ENCODE peak calls at places on chromosomes 1 and 21, in ten cellular contexts. R is NCI-H1092 treated with DMSO at 0.1 percent for 48 hours; N is NCI-H524 treated with DMSO at 0.1 percent for 48 hours; G is stimulated activated naive CD4-positive, alpha-beta T cell; Y is colonic mucosa; S is GDM1; M is HTR-8/SVneo; J is left ventricle myocardium superior; Z is fibroblast of mammary gland; F is activated naive CD8-positive, alpha-beta T cell treated with anti-CD3 and anti-CD28 coated beads for 36 hours. X is an unnamed sample.

GRCh38 chr1:50066806-50067205 is 41.9 kb upstream of the ELAVL4 start:
- DNase-seq in M (no peak), Y (no peak), R (no peak), F (no peak), J (no peak), S (no peak), Z (no peak), N (peak), G (no peak), X (no peak)

GRCh38 chr1:17875882-17876280 is 120.7 kb downstream of the ACTL8 start:
- DNase-seq in M (no peak), G (no peak), N (no peak), Y (no peak), J (peak), Z (peak), S (no peak), R (no peak), F (no peak), X (no peak)

GRCh38 chr1:207868252-207868768 is 42.6 kb downstream of the CD34 start:
- DNase-seq in J (peak), N (no peak), F (peak), R (no peak), S (no peak), Y (peak), M (no peak), G (peak), Z (peak), X (peak)

GRCh38 chr1:152902676-152903075 is 5.7 kb upstream of the IVL start:
- DNase-seq in N (no peak), M (no peak), S (no peak), G (no peak), J (no peak), R (no peak), F (no peak), Y (no peak), Z (no peak), X (no peak)

GRCh38 chr1:16038620-16038912 is 5.0 kb upstream of the CLCNKB start:
- DNase-seq in S (no peak), M (no peak), Y (no peak), N (no peak), F (no peak), R (no peak), Z (no peak), J (no peak), G (no peak), X (no peak)

GRCh38 chr1:47023268-47024137 is at the start of gene CYP4X1:
- DNase-seq in J (peak), Y (peak), S (no peak), M (no peak), G (no peak), N (no peak), Z (no peak), R (no peak), F (no peak), X (peak)

GRCh38 chr1:21536223-21536622 is 27.0 kb downstream of the ALPL start:
- DNase-seq in R (no peak), S (no peak), Y (no peak), N (no peak), Z (peak), F (no peak), G (no peak), J (no peak), M (no peak), X (no peak)

GRCh38 chr1:77413541-77414335 is 131.9 kb downstream of the AK5 start:
- DNase-seq in M (no peak), J (no peak), F (no peak), G (no peak), Y (no peak), S (peak), N (no peak), R (no peak), Z (no peak), X (no peak)

GRCh38 chr21:38486221-38486620 is 12.1 kb downstream of the ERG start:
- DNase-seq in Y (no peak), J (no peak), S (no peak), Z (no peak), N (no peak), G (no peak), R (no peak), F (no peak), M (no peak), X (no peak)

GRCh38 chr1:163035791-163036249 is 33.3 kb upstream of the RGS4 start:
- DNase-seq in N (no peak), M (peak), S (no peak), R (peak), F (no peak), Y (no peak), G (no peak), Z (peak), J (no peak), X (no peak)

GRCh38 chr1:160858127-160858909 is 4.4 kb downstream of the CD244 start:
- DNase-seq in F (no peak), J (no peak), M (no peak), G (no peak), N (no peak), Z (no peak), Y (peak), S (no peak), R (no peak), X (peak)

GRCh38 chr1:204788470-204788869 is 82.2 kb upstream of the NFASC start:
- DNase-seq in G (no peak), N (no peak), F (no peak), Z (no peak), M (no peak), R (no peak), S (no peak), J (no peak), Y (no peak), X (no peak)

GRCh38 chr1:37479255-37480124 is 5.1 kb downstream of the ZC3H12A start:
- DNase-seq in M (peak), N (no peak), F (peak), Y (peak), R (no peak), J (peak), S (peak), G (peak), Z (peak), X (peak)

GRCh38 chr1:154463512-154463990 is 38.5 kb upstream of the TDRD10 start:
- DNase-seq in Y (peak), N (no peak), R (no peak), Z (no peak), F (peak), M (no peak), J (no peak), G (peak), S (peak), X (no peak)

GRCh38 chr1:209220048-209220524 is 363.4 kb upstream of the CAMK1G start:
- DNase-seq in Y (no peak), M (no peak), N (no peak), J (no peak), G (no peak), F (no peak), S (no peak), R (no peak), Z (no peak), X (no peak)

GRCh38 chr1:187842406-187843165 is 1013.8 kb downstream of the PLA2G4A start:
- DNase-seq in Y (no peak), R (no peak), Z (peak), N (no peak), F (no peak), M (no peak), S (no peak), G (no peak), J (no peak), X (no peak)

GRCh38 chr1:67953301-67953700 is 97.1 kb downstream of the DIRAS3 start:
- DNase-seq in S (no peak), N (no peak), G (no peak), F (no peak), Y (no peak), M (no peak), J (no peak), R (no peak), Z (peak), X (no peak)

GRCh38 chr1:52727956-52728656 is 1.9 kb downstream of the ZYG11B start:
- DNase-seq in Z (no peak), G (no peak), F (no peak), R (no peak), N (no peak), M (no peak), J (no peak), Y (no peak), S (no peak), X (no peak)